ENCODE peak calls at places on chromosomes 16 and 17, in four cellular contexts. L is GM12878, Z is K562, S is HL-60. M is an unnamed sample.

GRCh38 chr16:61681124-61681523 is 355.1 kb downstream of the CDH8 start:
- DNase-seq in Z (no peak), S (no peak), L (no peak), M (no peak)

GRCh38 chr16:59047114-59047513 is 313.0 kb upstream of the GOT2 start:
- DNase-seq in Z (no peak), S (no peak), L (no peak), M (no peak)

GRCh38 chr17:29733151-29733550 is 110.4 kb upstream of the CORO6 start:
- DNase-seq in S (no peak), Z (no peak), L (no peak), M (no peak)

GRCh38 chr16:2671741-2672140 is 10.6 kb upstream of the KCTD5 start:
- DNase-seq in L (no peak), Z (no peak), S (no peak), M (no peak)

GRCh38 chr17:80476877-80477646 is 655 bp upstream of the NPTX1 start:
- DNase-seq in L (no peak), Z (peak), S (no peak), M (no peak)

GRCh38 chr17:35432176-35433074 is at the start of gene SLFN12:
- DNase-seq in S (no peak), Z (no peak), L (peak), M (peak)

GRCh38 chr16:48961546-48961945 is 320.1 kb downstream of the CBLN1 start:
- DNase-seq in S (no peak), Z (no peak), L (no peak), M (no peak)

GRCh38 chr16:89187337-89188063 is 12.8 kb downstream of the SLC22A31 start:
- DNase-seq in Z (peak), S (no peak), L (no peak), M (no peak)

GRCh38 chr16:57374067-57374534 is 1.8 kb downstream of the CX3CL1 start:
- DNase-seq in S (no peak), L (no peak), Z (no peak), M (no peak)

GRCh38 chr16:54576776-54577175 is 290.2 kb upstream of the IRX3 start:
- DNase-seq in L (no peak), S (no peak), Z (no peak), M (no peak)
- TF ChIP-seq SPI1 in L (no peak), S (no peak), Z (no peak), M (no peak)

DNA sequence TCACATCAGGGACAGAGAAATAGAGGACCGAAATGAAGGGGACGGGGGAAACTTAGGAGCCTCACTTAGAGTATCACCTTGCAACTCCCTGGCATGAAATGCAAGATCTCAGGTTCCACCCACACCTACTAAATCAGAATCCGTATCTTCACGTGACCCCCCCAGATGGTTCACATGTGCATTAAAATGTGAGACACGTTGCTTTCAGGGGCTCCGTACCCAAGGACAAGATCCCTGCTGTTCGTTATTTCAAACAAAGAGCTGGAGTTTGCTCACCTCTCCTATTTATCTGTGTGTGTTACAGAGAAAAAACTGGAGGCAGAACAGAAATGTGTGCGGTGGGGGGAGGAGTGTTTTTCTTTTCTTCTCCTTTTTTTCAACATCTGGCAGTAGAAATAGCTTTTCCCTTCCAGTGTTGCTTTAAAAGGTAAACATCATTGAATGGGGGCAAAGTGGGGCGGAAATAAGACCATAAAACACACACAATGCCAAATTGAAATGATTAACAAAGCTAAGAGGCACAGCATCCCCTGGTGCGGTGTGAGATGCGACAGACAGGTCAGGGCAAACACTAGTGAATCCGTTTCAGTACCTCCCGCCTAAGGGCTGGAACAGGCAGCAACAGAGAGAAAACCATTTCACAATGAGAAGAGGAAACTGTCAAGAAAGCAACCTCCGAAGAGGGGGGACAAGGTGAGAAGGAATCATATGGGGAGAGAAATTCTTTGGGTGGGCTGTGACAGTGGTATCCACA is 145.5 kb downstream of the SOX9 start:
- DNase-seq in Z (no peak), S (no peak), L (no peak), M (no peak)
- TF ChIP-seq SPI1 in Z (no peak), S (no peak), L (no peak), M (no peak)

GRCh38 chr16:67529639-67530012 is 997 bp downstream of the RIPOR1 start:
- DNase-seq in L (no peak), Z (no peak), S (no peak), M (no peak)
- TF ChIP-seq SPI1 in L (no peak), Z (no peak), S (no peak), M (no peak)

GRCh38 chr17:72714357-72714966 is 378.0 kb downstream of the SLC39A11 start:
- DNase-seq in L (no peak), S (no peak), Z (no peak), M (no peak)

GRCh38 chr17:72713701-72714100 is 378.8 kb downstream of the SLC39A11 start:
- DNase-seq in L (no peak), S (no peak), Z (no peak), M (no peak)

GRCh38 chr17:72717676-72718075 is 374.8 kb downstream of the SLC39A11 start:
- DNase-seq in Z (no peak), L (no peak), S (no peak), M (no peak)

GRCh38 chr17:72717276-72717675 is 375.2 kb downstream of the SLC39A11 start:
- DNase-seq in Z (no peak), S (no peak), L (no peak), M (no peak)

DNA sequence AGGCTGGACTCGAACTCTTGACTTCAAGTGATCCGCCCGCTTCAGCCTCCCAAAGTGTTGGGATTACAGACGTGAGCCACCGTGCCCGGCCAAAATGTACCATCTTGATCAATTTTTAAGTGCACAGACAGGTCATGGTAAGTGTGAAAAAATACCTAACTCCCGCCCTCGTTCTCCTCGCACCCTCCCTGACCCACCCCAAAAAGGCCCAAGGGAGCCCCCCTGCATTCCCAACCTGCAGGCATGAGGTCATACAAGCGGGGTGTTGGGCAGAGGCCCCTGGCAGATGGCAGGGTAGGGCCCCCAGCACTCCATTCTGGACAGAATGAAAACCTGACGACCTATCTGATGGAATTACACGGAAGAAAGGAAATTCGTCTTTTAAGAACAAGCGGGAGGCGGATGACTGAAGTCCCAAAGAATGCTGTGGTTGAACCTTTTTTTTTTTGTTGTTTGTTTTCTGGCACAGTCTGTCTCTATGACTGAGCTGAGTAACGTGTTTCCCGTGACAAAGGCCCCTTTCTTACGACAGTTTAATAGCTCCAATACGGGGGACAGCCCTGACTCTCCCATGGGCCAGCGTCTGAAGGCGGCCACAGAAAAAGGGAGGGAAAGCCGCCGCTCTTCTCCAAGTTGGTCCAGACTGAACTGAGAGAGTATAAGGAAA is 376.4 kb downstream of the SLC39A11 start:
- DNase-seq in L (no peak), S (no peak), Z (no peak), M (no peak)
- TF ChIP-seq SPI1 in L (no peak), S (no peak), Z (no peak), M (no peak)

DNA sequence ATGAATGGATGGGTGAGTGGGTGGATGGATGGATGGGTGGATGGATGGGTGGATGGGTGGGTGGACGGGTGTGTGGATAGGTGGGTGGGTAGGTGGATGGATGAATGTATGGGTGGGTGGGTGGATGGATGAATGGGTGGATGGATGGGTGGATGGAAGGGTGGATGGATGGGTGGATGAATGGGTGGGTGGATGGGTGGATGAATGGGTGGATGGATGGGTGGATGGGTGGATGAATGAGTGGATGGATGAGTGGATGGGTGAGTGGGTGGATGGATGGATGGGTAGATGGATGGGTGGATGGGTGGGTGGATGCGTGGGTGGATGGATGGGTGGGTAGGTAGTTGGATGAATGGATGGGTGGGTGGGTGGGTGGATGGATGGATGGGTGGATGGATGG is 13.2 kb upstream of the ATP2C2 start:
- DNase-seq in L (no peak), S (no peak), Z (no peak), M (no peak)
- TF ChIP-seq SPI1 in L (no peak), S (no peak), Z (no peak), M (no peak)

GRCh38 chr17:78133971-78134898 is 3.7 kb downstream of the TMC8 start:
- DNase-seq in L (no peak), Z (peak), S (no peak), M (no peak)
- TF ChIP-seq SPI1 in L (no peak), Z (no peak), S (no peak), M (no peak)